ENCODE peak calls at places on chromosomes 11 and 22, in nine cellular contexts. B, R, G, S, P, W, N, Y and X are unnamed samples.

GRCh38 chr11:31690516-31690915 is 120.6 kb downstream of the PAX6 start:
- DNase-seq in N (no peak), B (no peak), R (no peak), P (no peak), W (no peak), Y (no peak), G (no peak), S (no peak), X (no peak)

GRCh38 chr22:42939941-42940653 is 74.9 kb downstream of the PACSIN2 start:
- DNase-seq in Y (peak; percentile 84), W (peak; percentile 68), G (peak; percentile 96), P (no peak), B (no peak), R (peak; percentile 95), N (peak; percentile 58), S (no peak), X (peak; percentile 51)

GRCh38 chr11:15505155-15505554 is 390.4 kb downstream of the INSC start:
- DNase-seq in B (no peak), Y (no peak), S (no peak), W (no peak), R (no peak), G (no peak), N (no peak), P (no peak), X (no peak)

GRCh38 chr22:20420157-20420842 is 17.3 kb downstream of the SCARF2 start:
- DNase-seq in G (no peak), N (no peak), R (no peak), S (no peak), P (no peak), W (peak; percentile 38), Y (no peak), B (no peak), X (no peak)

GRCh38 chr11:68766786-68767185 is 15.5 kb upstream of the TESMIN start:
- DNase-seq in W (no peak), P (no peak), B (no peak), G (no peak), S (no peak), N (no peak), R (no peak), Y (no peak), X (no peak)

GRCh38 chr11:132068556-132068955 is 698.1 kb downstream of the NTM start:
- DNase-seq in S (no peak), R (no peak), N (no peak), P (no peak), W (no peak), G (no peak), B (no peak), Y (no peak), X (no peak)

GRCh38 chr11:13215157-13215556 is 62.4 kb upstream of the BMAL1 start:
- DNase-seq in P (no peak), R (peak; percentile 89), G (peak; percentile 86), W (no peak), S (no peak), Y (peak; percentile 85), B (no peak), N (no peak), X (no peak)

GRCh38 chr11:128840783-128841182 is 26.3 kb downstream of the KCNJ1 start:
- DNase-seq in B (no peak), N (no peak), S (no peak), R (no peak), Y (no peak), P (no peak), G (no peak), W (no peak), X (no peak)

GRCh38 chr11:119309953-119310681 is 6.8 kb downstream of the MCAM start:
- DNase-seq in S (no peak), R (no peak), B (no peak), N (no peak), P (no peak), W (no peak), G (no peak), Y (no peak), X (no peak)

GRCh38 chr22:27515091-27515523 is 286.4 kb downstream of the MN1 start:
- DNase-seq in W (no peak), G (no peak), R (no peak), S (no peak), Y (no peak), N (no peak), B (no peak), P (no peak), X (no peak)

GRCh38 chr22:38414009-38414395 is 41.0 kb downstream of the KCNJ4 start:
- DNase-seq in S (no peak), N (no peak), Y (no peak), P (no peak), B (no peak), W (no peak), G (no peak), R (no peak), X (no peak)

GRCh38 chr11:66600924-66601233 is 7.9 kb downstream of the CCS start:
- DNase-seq in P (no peak), R (no peak), W (no peak), Y (no peak), S (no peak), G (no peak), N (no peak), B (no peak), X (no peak)

GRCh38 chr22:35986085-35986484 is 42.5 kb downstream of the RBFOX2 start:
- DNase-seq in Y (no peak), N (no peak), P (no peak), B (no peak), R (peak; percentile 38), W (no peak), S (no peak), G (peak; percentile 11), X (no peak)

GRCh38 chr11:124415356-124415923 is 9.2 kb downstream of the OR8B4 start:
- DNase-seq in B (no peak), R (peak; percentile 45), G (peak; percentile 54), S (no peak), P (no peak), W (no peak), Y (peak; percentile 22), N (peak; percentile 10), X (no peak)

GRCh38 chr22:24541681-24542515 is 13.0 kb downstream of the GUCD1 start:
- DNase-seq in Y (no peak), N (no peak), P (no peak), W (no peak), B (no peak), R (no peak), S (no peak), G (no peak), X (no peak)